ENCODE peak calls at places on chromosomes 7 and 10, in eight cellular contexts. One of them, this sample, is unnamed.

GRCh38 chr7:82760831-82761230 is 317.3 kb upstream of the CACNA2D1 start:
- DNase-seq in brain microvascular endothelial cell: peak; percentile 29
- DNase-seq in neural progenitor cell: no peak
- DNase-seq in WTC11: no peak
- DNase-seq in heart left ventricle: no peak
- DNase-seq in GM06990: no peak
- DNase-seq in right atrium auricular region: no peak
- DNase-seq in kidney: no peak
- DNase-seq in this sample: no peak

GRCh38 chr10:93208717-93209464 is 135.2 kb downstream of the CYP26A1 start:
- DNase-seq in WTC11: no peak
- DNase-seq in neural progenitor cell: no peak
- DNase-seq in heart left ventricle: no peak
- DNase-seq in kidney: no peak
- DNase-seq in right atrium auricular region: no peak
- DNase-seq in GM06990: no peak
- DNase-seq in brain microvascular endothelial cell: peak; percentile 23
- DNase-seq in this sample: no peak

GRCh38 chr7:94391716-94392390 is 2.8 kb upstream of the COL1A2 start:
- DNase-seq in neural progenitor cell: peak; percentile 49
- DNase-seq in GM06990: peak; percentile 11
- DNase-seq in heart left ventricle: peak; percentile 42
- DNase-seq in brain microvascular endothelial cell: peak; percentile 81
- DNase-seq in right atrium auricular region: no peak
- DNase-seq in WTC11: peak; percentile 24
- DNase-seq in kidney: peak; percentile 58
- DNase-seq in this sample: peak; percentile 29

GRCh38 chr10:58577394-58577793 is 64.7 kb downstream of the BICC1 start:
- DNase-seq in brain microvascular endothelial cell: no peak
- DNase-seq in WTC11: no peak
- DNase-seq in right atrium auricular region: no peak
- DNase-seq in neural progenitor cell: no peak
- DNase-seq in GM06990: no peak
- DNase-seq in kidney: no peak
- DNase-seq in heart left ventricle: no peak
- DNase-seq in this sample: no peak

GRCh38 chr7:124032369-124033092 is at the start of gene TMEM229A:
- DNase-seq in right atrium auricular region: no peak
- DNase-seq in WTC11: peak; percentile 68
- DNase-seq in kidney: peak; percentile 76
- DNase-seq in GM06990: peak; percentile 33
- DNase-seq in neural progenitor cell: peak; percentile 87
- DNase-seq in heart left ventricle: peak; percentile 27
- DNase-seq in brain microvascular endothelial cell: peak; percentile 30
- DNase-seq in this sample: peak; percentile 54

GRCh38 chr10:129308953-129309352 is 158.1 kb upstream of the MGMT start:
- DNase-seq in neural progenitor cell: no peak
- DNase-seq in GM06990: no peak
- DNase-seq in kidney: no peak
- DNase-seq in right atrium auricular region: no peak
- DNase-seq in heart left ventricle: no peak
- DNase-seq in brain microvascular endothelial cell: no peak
- DNase-seq in WTC11: no peak
- DNase-seq in this sample: no peak

GRCh38 chr7:2892571-2892970 is 48.5 kb upstream of the GNA12 start:
- DNase-seq in right atrium auricular region: no peak
- DNase-seq in heart left ventricle: no peak
- DNase-seq in kidney: no peak
- DNase-seq in neural progenitor cell: no peak
- DNase-seq in GM06990: no peak
- DNase-seq in brain microvascular endothelial cell: no peak
- DNase-seq in WTC11: no peak
- DNase-seq in this sample: no peak

GRCh38 chr7:154451480-154452457 is 399.6 kb downstream of the DPP6 start:
- DNase-seq in WTC11: no peak
- DNase-seq in right atrium auricular region: no peak
- DNase-seq in neural progenitor cell: peak; percentile 80
- DNase-seq in heart left ventricle: no peak
- DNase-seq in GM06990: no peak
- DNase-seq in kidney: no peak
- DNase-seq in brain microvascular endothelial cell: no peak
- DNase-seq in this sample: no peak

GRCh38 chr10:100148353-100149211 is 37.2 kb downstream of the ERLIN1 start:
- DNase-seq in heart left ventricle: no peak
- DNase-seq in kidney: no peak
- DNase-seq in neural progenitor cell: no peak
- DNase-seq in WTC11: no peak
- DNase-seq in brain microvascular endothelial cell: peak; percentile 9
- DNase-seq in GM06990: peak; percentile 57
- DNase-seq in right atrium auricular region: no peak
- DNase-seq in this sample: peak; percentile 56

GRCh38 chr7:55538538-55538937 is 33.8 kb downstream of the VOPP1 start:
- DNase-seq in neural progenitor cell: no peak
- DNase-seq in brain microvascular endothelial cell: peak; percentile 83
- DNase-seq in heart left ventricle: no peak
- DNase-seq in WTC11: no peak
- DNase-seq in right atrium auricular region: no peak
- DNase-seq in kidney: no peak
- DNase-seq in GM06990: no peak
- DNase-seq in this sample: no peak

GRCh38 chr7:116328161-116328560 is 117.8 kb downstream of the TES start:
- DNase-seq in kidney: no peak
- DNase-seq in brain microvascular endothelial cell: no peak
- DNase-seq in heart left ventricle: no peak
- DNase-seq in GM06990: no peak
- DNase-seq in right atrium auricular region: no peak
- DNase-seq in WTC11: no peak
- DNase-seq in neural progenitor cell: no peak
- DNase-seq in this sample: no peak

GRCh38 chr7:93374345-93374940 is 142.3 kb downstream of the VPS50 start:
- DNase-seq in brain microvascular endothelial cell: peak; percentile 29
- DNase-seq in neural progenitor cell: peak; percentile 55
- DNase-seq in right atrium auricular region: no peak
- DNase-seq in GM06990: peak; percentile 15
- DNase-seq in heart left ventricle: no peak
- DNase-seq in kidney: no peak
- DNase-seq in WTC11: no peak
- DNase-seq in this sample: peak; percentile 9

GRCh38 chr10:114405011-114405350 is 679 bp upstream of the AFAP1L2 start:
- DNase-seq in brain microvascular endothelial cell: no peak
- DNase-seq in WTC11: no peak
- DNase-seq in kidney: no peak
- DNase-seq in neural progenitor cell: no peak
- DNase-seq in right atrium auricular region: no peak
- DNase-seq in heart left ventricle: no peak
- DNase-seq in GM06990: no peak
- DNase-seq in this sample: no peak

GRCh38 chr7:128865303-128865702 is 2.6 kb downstream of the ATP6V1F start:
- DNase-seq in right atrium auricular region: no peak
- DNase-seq in heart left ventricle: no peak
- DNase-seq in GM06990: no peak
- DNase-seq in neural progenitor cell: no peak
- DNase-seq in kidney: no peak
- DNase-seq in brain microvascular endothelial cell: no peak
- DNase-seq in WTC11: no peak
- DNase-seq in this sample: no peak

GRCh38 chr10:109824206-109824605 is 99.1 kb downstream of the XPNPEP1 start:
- DNase-seq in neural progenitor cell: no peak
- DNase-seq in kidney: no peak
- DNase-seq in WTC11: no peak
- DNase-seq in heart left ventricle: no peak
- DNase-seq in GM06990: no peak
- DNase-seq in right atrium auricular region: no peak
- DNase-seq in brain microvascular endothelial cell: no peak
- DNase-seq in this sample: no peak

GRCh38 chr7:129741743-129742213 is 130.3 kb downstream of the NRF1 start:
- DNase-seq in right atrium auricular region: no peak
- DNase-seq in brain microvascular endothelial cell: no peak
- DNase-seq in heart left ventricle: no peak
- DNase-seq in GM06990: no peak
- DNase-seq in neural progenitor cell: peak; percentile 66
- DNase-seq in kidney: no peak
- DNase-seq in WTC11: no peak
- DNase-seq in this sample: no peak

GRCh38 chr7:65923321-65923720 is 50.4 kb downstream of the VKORC1L1 start:
- DNase-seq in neural progenitor cell: no peak
- DNase-seq in GM06990: no peak
- DNase-seq in kidney: no peak
- DNase-seq in heart left ventricle: no peak
- DNase-seq in WTC11: no peak
- DNase-seq in brain microvascular endothelial cell: no peak
- DNase-seq in right atrium auricular region: no peak
- DNase-seq in this sample: no peak
- TF ChIP-seq CTCF in neural progenitor cell: no peak
- TF ChIP-seq CTCF in GM06990: no peak
- TF ChIP-seq CTCF in kidney: no peak
- TF ChIP-seq CTCF in heart left ventricle: no peak
- TF ChIP-seq CTCF in WTC11: no peak
- TF ChIP-seq CTCF in brain microvascular endothelial cell: no peak
- TF ChIP-seq CTCF in right atrium auricular region: no peak
- TF ChIP-seq CTCF in this sample: no peak

GRCh38 chr10:104300736-104301292 is 31.8 kb downstream of the GSTO2 start:
- DNase-seq in brain microvascular endothelial cell: peak; percentile 97
- DNase-seq in right atrium auricular region: peak; percentile 91
- DNase-seq in WTC11: no peak
- DNase-seq in kidney: no peak
- DNase-seq in neural progenitor cell: no peak
- DNase-seq in heart left ventricle: peak; percentile 90
- DNase-seq in GM06990: no peak
- DNase-seq in this sample: no peak
- TF ChIP-seq CTCF in brain microvascular endothelial cell: peak; percentile 20
- TF ChIP-seq CTCF in right atrium auricular region: no peak
- TF ChIP-seq CTCF in WTC11: no peak
- TF ChIP-seq CTCF in kidney: no peak
- TF ChIP-seq CTCF in neural progenitor cell: no peak
- TF ChIP-seq CTCF in heart left ventricle: no peak
- TF ChIP-seq CTCF in GM06990: no peak
- TF ChIP-seq CTCF in this sample: no peak

GRCh38 chr10:26479766-26480492 is 41.8 kb downstream of the APBB1IP start:
- DNase-seq in kidney: no peak
- DNase-seq in WTC11: no peak
- DNase-seq in GM06990: peak; percentile 66
- DNase-seq in heart left ventricle: no peak
- DNase-seq in brain microvascular endothelial cell: no peak
- DNase-seq in neural progenitor cell: no peak
- DNase-seq in right atrium auricular region: no peak
- DNase-seq in this sample: no peak

GRCh38 chr10:26478061-26478460 is 39.9 kb downstream of the APBB1IP start:
- DNase-seq in right atrium auricular region: no peak
- DNase-seq in neural progenitor cell: no peak
- DNase-seq in GM06990: no peak
- DNase-seq in WTC11: no peak
- DNase-seq in heart left ventricle: no peak
- DNase-seq in brain microvascular endothelial cell: no peak
- DNase-seq in kidney: no peak
- DNase-seq in this sample: no peak

GRCh38 chr10:26474062-26474461 is 35.9 kb downstream of the APBB1IP start:
- DNase-seq in brain microvascular endothelial cell: no peak
- DNase-seq in GM06990: no peak
- DNase-seq in neural progenitor cell: no peak
- DNase-seq in WTC11: no peak
- DNase-seq in right atrium auricular region: no peak
- DNase-seq in kidney: no peak
- DNase-seq in heart left ventricle: no peak
- DNase-seq in this sample: no peak

GRCh38 chr10:26472440-26472778 is 34.3 kb downstream of the APBB1IP start:
- DNase-seq in neural progenitor cell: no peak
- DNase-seq in brain microvascular endothelial cell: no peak
- DNase-seq in right atrium auricular region: no peak
- DNase-seq in kidney: no peak
- DNase-seq in heart left ventricle: no peak
- DNase-seq in WTC11: no peak
- DNase-seq in GM06990: no peak
- DNase-seq in this sample: no peak

GRCh38 chr10:26475448-26475847 is 37.3 kb downstream of the APBB1IP start:
- DNase-seq in right atrium auricular region: no peak
- DNase-seq in kidney: no peak
- DNase-seq in WTC11: no peak
- DNase-seq in neural progenitor cell: no peak
- DNase-seq in heart left ventricle: no peak
- DNase-seq in brain microvascular endothelial cell: no peak
- DNase-seq in GM06990: no peak
- DNase-seq in this sample: no peak
- TF ChIP-seq CTCF in right atrium auricular region: no peak
- TF ChIP-seq CTCF in kidney: no peak
- TF ChIP-seq CTCF in WTC11: no peak
- TF ChIP-seq CTCF in neural progenitor cell: no peak
- TF ChIP-seq CTCF in heart left ventricle: no peak
- TF ChIP-seq CTCF in brain microvascular endothelial cell: no peak
- TF ChIP-seq CTCF in GM06990: no peak
- TF ChIP-seq CTCF in this sample: no peak

GRCh38 chr7:79302281-79302680 is 151.2 kb downstream of the MAGI2 start:
- DNase-seq in GM06990: no peak
- DNase-seq in right atrium auricular region: no peak
- DNase-seq in kidney: no peak
- DNase-seq in heart left ventricle: no peak
- DNase-seq in neural progenitor cell: no peak
- DNase-seq in WTC11: no peak
- DNase-seq in brain microvascular endothelial cell: no peak
- DNase-seq in this sample: no peak
- TF ChIP-seq CTCF in GM06990: no peak
- TF ChIP-seq CTCF in right atrium auricular region: no peak
- TF ChIP-seq CTCF in kidney: no peak
- TF ChIP-seq CTCF in heart left ventricle: no peak
- TF ChIP-seq CTCF in neural progenitor cell: peak; percentile 11
- TF ChIP-seq CTCF in WTC11: no peak
- TF ChIP-seq CTCF in brain microvascular endothelial cell: no peak
- TF ChIP-seq CTCF in this sample: no peak

GRCh38 chr7:115217373-115217772 is 295.5 kb downstream of the MDFIC start:
- DNase-seq in GM06990: no peak
- DNase-seq in heart left ventricle: no peak
- DNase-seq in brain microvascular endothelial cell: no peak
- DNase-seq in neural progenitor cell: no peak
- DNase-seq in kidney: no peak
- DNase-seq in WTC11: no peak
- DNase-seq in right atrium auricular region: no peak
- DNase-seq in this sample: peak; percentile 6
- TF ChIP-seq CTCF in GM06990: peak; percentile 20
- TF ChIP-seq CTCF in heart left ventricle: peak; percentile 34
- TF ChIP-seq CTCF in brain microvascular endothelial cell: no peak
- TF ChIP-seq CTCF in neural progenitor cell: no peak
- TF ChIP-seq CTCF in kidney: no peak
- TF ChIP-seq CTCF in WTC11: no peak
- TF ChIP-seq CTCF in right atrium auricular region: peak; percentile 57
- TF ChIP-seq CTCF in this sample: peak; percentile 34

GRCh38 chr10:5589963-5590511 is 65.3 kb downstream of the CALML3 start:
- DNase-seq in brain microvascular endothelial cell: peak; percentile 33
- DNase-seq in kidney: peak; percentile 26
- DNase-seq in GM06990: no peak
- DNase-seq in WTC11: no peak
- DNase-seq in right atrium auricular region: no peak
- DNase-seq in heart left ventricle: no peak
- DNase-seq in neural progenitor cell: no peak
- DNase-seq in this sample: no peak
- TF ChIP-seq CTCF in brain microvascular endothelial cell: peak; percentile 63
- TF ChIP-seq CTCF in kidney: no peak
- TF ChIP-seq CTCF in GM06990: no peak
- TF ChIP-seq CTCF in WTC11: no peak
- TF ChIP-seq CTCF in right atrium auricular region: peak; percentile 11
- TF ChIP-seq CTCF in heart left ventricle: no peak
- TF ChIP-seq CTCF in neural progenitor cell: peak; percentile 16
- TF ChIP-seq CTCF in this sample: no peak

GRCh38 chr7:86814980-86815379 is 171.3 kb downstream of the GRM3 start:
- DNase-seq in GM06990: no peak
- DNase-seq in right atrium auricular region: no peak
- DNase-seq in WTC11: peak; percentile 22
- DNase-seq in kidney: no peak
- DNase-seq in heart left ventricle: no peak
- DNase-seq in brain microvascular endothelial cell: no peak
- DNase-seq in neural progenitor cell: peak; percentile 71
- DNase-seq in this sample: peak; percentile 14
- TF ChIP-seq CTCF in GM06990: peak; percentile 69
- TF ChIP-seq CTCF in right atrium auricular region: peak; percentile 60
- TF ChIP-seq CTCF in WTC11: peak; percentile 40
- TF ChIP-seq CTCF in kidney: no peak
- TF ChIP-seq CTCF in heart left ventricle: no peak
- TF ChIP-seq CTCF in brain microvascular endothelial cell: peak; percentile 28
- TF ChIP-seq CTCF in neural progenitor cell: peak; percentile 77
- TF ChIP-seq CTCF in this sample: peak; percentile 74